ENCODE peak calls at places on chromosomes 3 and 15, in nine cellular contexts. X, J, H, O, I, F, R, D and Q are unnamed samples.
A peak's percentile ranks its signal among the peaks of the same experiment; 100 is the strongest.

GRCh38 chr3:109804697-109805096 is 467.4 kb upstream of the DPPA4 start:
- DNase-seq in I (no peak), X (no peak), F (no peak), O (no peak), J (no peak), D (no peak), H (no peak), R (no peak), Q (no peak)

GRCh38 chr3:24523195-24523594 is 28.5 kb upstream of the THRB start:
- DNase-seq in X (no peak), I (no peak), J (no peak), R (no peak), F (no peak), H (no peak), O (no peak), D (no peak), Q (no peak)

GRCh38 chr15:90576711-90577389 is 47.1 kb downstream of the CRTC3 start:
- DNase-seq in I (no peak), O (no peak), R (no peak), X (no peak), H (no peak), J (no peak), F (no peak), D (no peak), Q (no peak)

GRCh38 chr15:87672309-87672897 is 584.1 kb downstream of the NTRK3 start:
- DNase-seq in O (no peak), X (no peak), H (peak; percentile 24), F (peak; percentile 6), I (peak; percentile 47), D (peak; percentile 17), J (peak; percentile 22), R (no peak), Q (no peak)

GRCh38 chr3:63508775-63509174 is 143.7 kb upstream of the SNTN start:
- DNase-seq in I (no peak), R (no peak), O (no peak), J (no peak), F (no peak), X (no peak), D (no peak), H (no peak), Q (no peak)

GRCh38 chr3:171658801-171659200 is 151.5 kb downstream of the PLD1 start:
- DNase-seq in I (no peak), H (no peak), R (no peak), J (peak; percentile 30), O (no peak), X (no peak), D (no peak), F (no peak), Q (no peak)

GRCh38 chr3:79113821-79114220 is 654.0 kb downstream of the ROBO1 start:
- DNase-seq in O (no peak), X (no peak), I (peak; percentile 69), H (no peak), D (no peak), F (no peak), J (peak; percentile 17), R (no peak), Q (no peak)

GRCh38 chr3:16825617-16826204 is 59.0 kb upstream of the PLCL2 start:
- DNase-seq in R (no peak), X (no peak), I (no peak), D (no peak), O (no peak), H (no peak), J (peak; percentile 51), F (no peak), Q (no peak)

GRCh38 chr3:15844889-15845288 is 47.1 kb upstream of the ANKRD28 start:
- DNase-seq in J (no peak), I (no peak), R (no peak), D (no peak), O (no peak), F (no peak), X (no peak), H (no peak), Q (no peak)

GRCh38 chr15:57439128-57440030 is 63.1 kb downstream of the CGNL1 start:
- DNase-seq in J (no peak), R (no peak), F (no peak), X (no peak), D (no peak), O (no peak), I (no peak), H (no peak), Q (no peak)

GRCh38 chr15:70486012-70486411 is 277.3 kb downstream of the UACA start:
- DNase-seq in R (no peak), O (no peak), D (no peak), H (no peak), I (no peak), X (no peak), J (no peak), F (no peak), Q (no peak)

GRCh38 chr3:194224937-194225422 is 89.0 kb downstream of the HES1 start:
- DNase-seq in H (no peak), J (no peak), X (no peak), I (no peak), R (no peak), D (no peak), F (no peak), O (no peak), Q (no peak)

GRCh38 chr15:47812436-47813109 is 95.3 kb downstream of the SEMA6D start:
- DNase-seq in I (no peak), D (no peak), O (no peak), X (no peak), H (no peak), J (peak; percentile 52), F (no peak), R (no peak), Q (no peak)

GRCh38 chr3:46970391-46971091 is 6.0 kb downstream of the CCDC12 start:
- DNase-seq in D (no peak), X (no peak), H (peak; percentile 75), I (no peak), F (no peak), O (no peak), R (peak; percentile 40), J (no peak), Q (no peak)

GRCh38 chr3:12405432-12406272 is 78.6 kb upstream of the TSEN2 start:
- DNase-seq in I (peak; percentile 91), D (peak; percentile 96), X (no peak), R (peak; percentile 81), H (peak; percentile 60), J (peak; percentile 97), F (peak; percentile 42), O (peak; percentile 41), Q (no peak)

GRCh38 chr3:150110097-150110496 is 139.4 kb upstream of the PFN2 start:
- DNase-seq in O (no peak), X (no peak), H (no peak), J (no peak), R (no peak), D (no peak), I (no peak), F (no peak), Q (no peak)

GRCh38 chr3:170802164-170803151 is 67.5 kb downstream of the RPL22L1 start:
- DNase-seq in D (peak; percentile 38), H (no peak), F (peak; percentile 81), O (no peak), J (peak; percentile 95), I (no peak), R (no peak), X (no peak), Q (no peak)

GRCh38 chr3:10532939-10533730 is 27.7 kb upstream of the ATP2B2 start:
- DNase-seq in R (peak; percentile 5), I (peak; percentile 37), O (no peak), D (no peak), X (no peak), F (no peak), J (no peak), H (no peak), Q (no peak)

DNA sequence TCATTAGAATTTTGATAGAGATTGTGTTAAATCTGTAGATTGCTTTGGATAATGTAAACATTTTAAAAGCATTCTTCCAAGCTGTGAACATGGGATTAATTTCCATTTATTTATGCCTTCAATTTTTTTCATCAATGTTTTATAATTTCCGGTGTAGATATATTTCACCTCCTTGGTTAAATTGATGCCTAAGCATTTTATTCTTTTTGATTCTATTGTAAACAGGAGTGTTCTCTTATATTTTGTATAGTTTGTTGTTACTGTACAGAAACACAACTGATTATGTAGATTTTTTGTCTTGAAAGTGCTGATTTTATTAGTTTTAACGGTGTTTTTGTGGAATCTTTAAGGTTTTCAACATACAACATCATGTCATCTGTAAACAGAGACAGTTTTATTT is 355.0 kb downstream of the EDEM1 start:
- DNase-seq in I (no peak), H (no peak), X (no peak), R (no peak), O (no peak), D (no peak), F (no peak), J (no peak), Q (no peak)
- H3K9me3 ChIP-seq in I (peaks cover 13% of the 10 kb centered on the region), H (no peaks in the 10 kb centered on the region), X (peaks cover 3% of the 10 kb centered on the region), R (no peaks in the 10 kb centered on the region), O (peaks cover 9% of the 10 kb centered on the region), D (no peaks in the 10 kb centered on the region), F (peaks cover 14% of the 10 kb centered on the region), J (peaks cover 5% of the 10 kb centered on the region), Q (peaks cover 3% of the 10 kb centered on the region)

GRCh38 chr3:104279617-104280016 is 1087.1 kb upstream of the ALCAM start:
- DNase-seq in F (peak; percentile 10), J (peak; percentile 61), O (no peak), H (no peak), R (no peak), X (no peak), D (no peak), I (no peak), Q (no peak)
- H3K9me3 ChIP-seq in F (peaks cover 25% of the 10 kb centered on the region), J (peaks cover 6% of the 10 kb centered on the region), O (peaks cover 12% of the 10 kb centered on the region), H (no peaks in the 10 kb centered on the region), R (peaks cover 3% of the 10 kb centered on the region), X (no peaks in the 10 kb centered on the region), D (peaks cover 3% of the 10 kb centered on the region), I (peaks cover 21% of the 10 kb centered on the region), Q (no peaks in the 10 kb centered on the region)

GRCh38 chr3:21314688-21315087 is 436.3 kb downstream of the ZNF385D start:
- DNase-seq in H (no peak), O (no peak), R (no peak), D (no peak), I (no peak), F (no peak), X (no peak), J (no peak), Q (no peak)

GRCh38 chr3:21310891-21311290 is 440.1 kb downstream of the ZNF385D start:
- DNase-seq in J (no peak), H (no peak), D (no peak), R (no peak), X (no peak), I (no peak), F (no peak), O (no peak), Q (no peak)

DNA sequence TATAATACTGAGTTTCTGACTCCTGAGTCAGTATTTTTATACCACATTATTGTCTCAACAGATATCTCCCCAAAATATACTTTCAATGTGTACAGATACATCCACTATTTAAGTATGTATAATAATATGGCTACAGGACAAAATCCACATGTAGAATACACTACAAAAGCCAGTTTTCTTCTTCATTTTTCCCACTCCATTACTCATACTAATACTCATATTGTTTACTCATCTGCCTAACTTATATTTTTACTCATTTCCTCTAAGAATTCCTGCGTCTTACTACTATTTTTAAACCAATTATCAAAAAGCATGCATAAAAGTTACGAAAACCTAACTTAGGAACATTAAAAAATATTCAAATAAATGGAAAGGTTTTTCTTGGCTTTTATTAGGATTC is 440.8 kb downstream of the ZNF385D start:
- DNase-seq in X (no peak), J (no peak), H (no peak), I (no peak), F (no peak), D (no peak), R (no peak), O (no peak), Q (no peak)
- H3K9me3 ChIP-seq in X (no peaks in the 10 kb centered on the region), J (no peaks in the 10 kb centered on the region), H (no peaks in the 10 kb centered on the region), I (no peaks in the 10 kb centered on the region), F (peaks cover 20% of the 10 kb centered on the region), D (no peaks in the 10 kb centered on the region), R (no peaks in the 10 kb centered on the region), O (no peaks in the 10 kb centered on the region), Q (no peaks in the 10 kb centered on the region)

GRCh38 chr3:177899275-177900067 is 636.8 kb upstream of the KCNMB2 start:
- DNase-seq in D (no peak), X (no peak), H (no peak), I (no peak), J (no peak), F (no peak), R (no peak), O (no peak), Q (no peak)
- H3K9me3 ChIP-seq in D (peaks cover 4% of the 10 kb centered on the region), X (peaks cover 13% of the 10 kb centered on the region), H (no peaks in the 10 kb centered on the region), I (peaks cover 5% of the 10 kb centered on the region), J (peaks cover 19% of the 10 kb centered on the region), F (peaks cover 9% of the 10 kb centered on the region), R (peaks cover 7% of the 10 kb centered on the region), O (peaks cover 14% of the 10 kb centered on the region), Q (peaks cover 5% of the 10 kb centered on the region)